ENCODE peak calls at places on chromosomes 4 and X, in four cellular contexts. U is upper lobe of left lung, K is gastrocnemius medialis, V is stomach. D is an unnamed sample. For H3K27me3, the result is how much of the 10 kb centered on the place peaks cover.

GRCh38 chrX:18424482-18425198 is 768 bp upstream of the CDKL5 start:
- DNase-seq in V (no peak), U (no peak), K (no peak), D (peak)

GRCh38 chrX:153649178-153649914 is 2.3 kb downstream of the DUSP9 start:
- DNase-seq in K (no peak), V (no peak), U (peak), D (peak)

GRCh38 chr4:89161841-89162240 is 50.5 kb downstream of the TIGD2 start:
- DNase-seq in V (no peak), K (no peak), U (no peak), D (no peak)

GRCh38 chr4:53558981-53559620 is 32.2 kb downstream of the LNX1 start:
- DNase-seq in U (no peak), V (no peak), K (no peak), D (no peak)

GRCh38 chr4:113476800-113477199 is 284.7 kb downstream of the CAMK2D start:
- DNase-seq in V (no peak), U (no peak), K (no peak), D (no peak)

GRCh38 chrX:135931644-135932487 is 38.4 kb downstream of the SAGE1 start:
- DNase-seq in V (peak), K (no peak), U (peak), D (peak)

GRCh38 chrX:132093239-132093860 is 34.5 kb downstream of the FRMD7 start:
- DNase-seq in U (no peak), V (no peak), K (no peak), D (no peak)

GRCh38 chr4:7970031-7970946 is 30.6 kb upstream of the AFAP1 start:
- DNase-seq in U (no peak), K (no peak), V (peak), D (no peak)

GRCh38 chrX:43949669-43950068 is 23.5 kb downstream of the NDP start:
- DNase-seq in K (no peak), V (no peak), U (peak), D (peak)

GRCh38 chrX:20664774-20665173 is 398.1 kb upstream of the RPS6KA3 start:
- DNase-seq in K (no peak), U (no peak), V (no peak), D (no peak)

GRCh38 chr4:54475546-54475945 is 182.2 kb upstream of the KIT start:
- DNase-seq in U (no peak), V (no peak), K (no peak), D (no peak)

GRCh38 chrX:69290327-69290726 is 125.1 kb upstream of the PJA1 start:
- DNase-seq in K (no peak), V (no peak), U (no peak), D (no peak)

DNA sequence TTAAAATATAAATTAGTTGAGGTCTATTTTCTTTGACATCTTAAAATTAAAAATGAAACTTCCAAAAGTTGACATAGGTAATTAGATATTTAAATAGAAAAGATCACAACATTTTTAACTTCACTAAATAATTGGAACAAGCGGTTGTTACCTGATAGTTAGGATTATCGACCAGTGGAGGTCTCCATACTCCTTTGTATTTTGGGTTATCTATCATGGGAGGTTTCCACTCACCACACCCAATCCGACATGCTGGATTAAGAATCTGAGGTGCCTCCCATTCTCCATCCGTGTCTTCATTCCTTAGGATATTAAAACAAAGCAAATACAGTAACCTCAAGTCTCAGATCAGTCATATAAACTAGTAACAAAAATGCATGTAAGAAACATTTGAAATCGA is 22.2 kb downstream of the SCOC start:
- DNase-seq in V (no peak), K (no peak), U (no peak), D (no peak)
- TF ChIP-seq POLR2A in V (no peak), K (no peak), U (no peak), D (no peak)

DNA sequence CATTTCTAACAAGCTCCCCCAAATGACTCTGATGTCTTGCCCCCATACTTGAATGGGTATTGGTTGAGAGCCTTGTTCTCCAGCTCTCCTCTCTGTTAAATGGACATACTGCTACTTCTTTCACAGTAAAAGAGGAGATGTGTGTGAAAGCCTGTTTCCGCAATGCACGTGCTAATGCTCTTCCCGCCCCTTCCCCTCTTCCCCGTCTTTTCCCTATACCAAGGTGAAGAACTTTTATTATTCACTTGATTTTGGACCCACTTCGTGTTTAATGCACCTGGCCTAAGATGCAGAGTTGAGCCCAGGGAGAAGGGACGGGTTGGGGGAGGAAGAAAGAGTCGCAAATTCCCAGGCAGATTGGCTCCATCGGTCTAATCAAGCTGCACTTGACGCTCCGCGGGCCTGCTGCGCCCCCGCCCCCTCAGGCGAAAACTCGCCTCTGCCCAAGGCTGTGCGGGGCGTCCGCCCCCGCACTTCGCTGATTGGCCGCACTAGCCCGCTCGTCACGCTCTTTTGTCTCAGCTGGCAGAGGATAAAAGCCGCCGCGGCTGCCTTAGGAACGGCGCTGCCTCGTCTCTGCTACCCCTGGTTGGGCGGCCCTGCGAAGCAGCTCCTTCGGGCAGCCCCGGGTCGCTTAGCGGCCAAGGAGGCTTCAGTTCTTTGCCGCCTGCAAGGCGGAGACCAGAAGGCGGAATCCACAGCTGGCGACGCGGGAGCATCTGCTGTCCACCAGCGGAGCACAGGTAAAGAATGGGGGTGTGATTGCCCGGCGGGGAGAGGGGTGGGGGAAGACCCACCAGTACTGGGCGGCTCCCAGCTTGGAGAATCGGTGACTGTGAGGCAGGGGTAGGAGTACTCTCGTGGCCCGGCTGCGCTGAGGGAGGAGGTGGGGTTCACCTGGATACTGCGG is at the start of gene ZCCHC12:
- DNase-seq in U (peak), V (peak), K (no peak), D (peak)
- H3K27me3 ChIP-seq in U (under half), V (half or more), K (under half), D (under half)

GRCh38 chrX:38805294-38806053 is 4.2 kb downstream of the MID1IP1 start:
- DNase-seq in V (peak), K (peak), U (peak), D (peak)

GRCh38 chrX:38806875-38807601 is 5.8 kb downstream of the MID1IP1 start:
- DNase-seq in V (no peak), U (no peak), K (no peak), D (no peak)

GRCh38 chrX:38807873-38808272 is 6.6 kb downstream of the MID1IP1 start:
- DNase-seq in K (no peak), U (no peak), V (no peak), D (no peak)

GRCh38 chrX:38804481-38805293 is 3.4 kb downstream of the MID1IP1 start:
- DNase-seq in V (peak), U (peak), K (peak), D (peak)

GRCh38 chrX:38806054-38806389 is 4.8 kb downstream of the MID1IP1 start:
- DNase-seq in K (no peak), U (no peak), V (no peak), D (no peak)
- TF ChIP-seq POLR2A in K (peak), U (no peak), V (no peak), D (no peak)

GRCh38 chrX:53817548-53817947 is 131.0 kb upstream of the HUWE1 start:
- DNase-seq in U (no peak), V (no peak), K (no peak), D (no peak)
- H3K27me3 ChIP-seq in U (under half), V (under half), K (under half), D (under half)